ENCODE peak calls at places on chromosomes 12 and 14, in nine cellular contexts. W is upper lobe of left lung; N is CD8-positive, alpha-beta T cell; G is myocyte; I is substantia nigra; O is iPS-NIHi11; F is hippocampal formation; X is activated naive CD4-positive, alpha-beta T cell treated with anti-CD3 and anti-CD28 coated beads for 36 hours; C is DND-41. L is an unnamed sample.

GRCh38 chr12:40226652-40227051 is 1.9 kb downstream of the LRRK2 start:
- DNase-seq in W (peak), N (no peak), X (no peak), G (peak), C (no peak), O (no peak), I (no peak), F (no peak), L (no peak)

GRCh38 chr12:83461326-83461985 is 774.8 kb downstream of the TMTC2 start:
- DNase-seq in O (no peak), C (no peak), W (no peak), I (no peak), N (no peak), F (no peak), G (no peak), X (no peak), L (no peak)

GRCh38 chr14:68000516-68000915 is 180.9 kb downstream of the RAD51B start:
- DNase-seq in G (peak), C (no peak), F (no peak), I (no peak), X (no peak), N (no peak), O (no peak), W (no peak), L (no peak)

GRCh38 chr14:44215660-44216059 is 291.4 kb downstream of the FSCB start:
- DNase-seq in O (no peak), X (no peak), C (no peak), F (no peak), W (no peak), I (no peak), N (no peak), G (no peak), L (no peak)

GRCh38 chr12:62971769-62972525 is 37.0 kb upstream of the PPM1H start:
- DNase-seq in O (peak), N (no peak), C (no peak), I (no peak), X (no peak), G (no peak), W (no peak), F (no peak), L (no peak)

GRCh38 chr12:104006929-104007328 is 41.3 kb downstream of the TDG start:
- DNase-seq in I (no peak), F (no peak), C (no peak), N (no peak), O (no peak), X (no peak), W (no peak), G (peak), L (no peak)

GRCh38 chr14:74793506-74794155 is 30.5 kb downstream of the YLPM1 start:
- DNase-seq in G (no peak), W (no peak), I (no peak), X (peak), N (no peak), F (no peak), O (peak), C (no peak), L (no peak)

GRCh38 chr14:71521736-71522135 is 410.5 kb upstream of the RGS6 start:
- DNase-seq in F (no peak), I (no peak), X (no peak), C (no peak), O (no peak), G (peak), W (no peak), N (no peak), L (no peak)

GRCh38 chr12:126534495-126534894 is 1469.3 kb downstream of the AACS start:
- DNase-seq in X (no peak), F (no peak), G (no peak), N (no peak), O (no peak), W (no peak), C (no peak), I (no peak), L (no peak)

GRCh38 chr12:93818488-93819047 is 141.4 kb downstream of the CRADD start:
- DNase-seq in W (no peak), I (peak), N (no peak), O (no peak), C (no peak), F (no peak), X (no peak), G (no peak), L (no peak)

GRCh38 chr12:29818925-29819324 is 35.2 kb upstream of the TMTC1 start:
- DNase-seq in O (no peak), X (no peak), F (no peak), N (no peak), G (no peak), I (no peak), C (no peak), W (no peak), L (no peak)

GRCh38 chr14:97077253-97077653 is 280.1 kb downstream of the VRK1 start:
- DNase-seq in N (peak), O (no peak), X (no peak), I (peak), F (peak), C (peak), G (no peak), W (peak), L (no peak)

GRCh38 chr14:30195946-30196345 is 268.3 kb upstream of the PRKD1 start:
- DNase-seq in W (no peak), O (no peak), I (no peak), N (no peak), G (peak), X (no peak), C (no peak), F (no peak), L (no peak)

GRCh38 chr14:59582161-59582560 is 5.5 kb upstream of the CCDC175 start:
- DNase-seq in O (no peak), X (no peak), I (no peak), W (no peak), F (no peak), N (no peak), G (peak), C (no peak), L (no peak)

GRCh38 chr14:101973356-101973755 is 9.0 kb downstream of the DYNC1H1 start:
- DNase-seq in O (no peak), C (no peak), W (peak), I (no peak), F (no peak), G (no peak), N (no peak), X (no peak), L (no peak)

L was measured in activated T-helper 2 cell treated with anti-CD3 and anti-CD28 coated beads, Interferon-gamma antibody, Interleukin-2, Interleukin-4, amounts not matched to agents 10 μg/mL and 5 μg/mL and 100 μg/mL, durations not matched to agents 14 hours and 24 hours and 36 hours.